ENCODE peak calls at places on chromosome 7, in eight cellular contexts. One of them, this sample, is unnamed.

GRCh38 chr7:142508251-142508650 is 241.0 kb upstream of the PRSS1 start:
- DNase-seq in cardiac muscle cell: no peak
- DNase-seq in SHP77: no peak
- DNase-seq in NAMALWA: no peak
- DNase-seq in T-cell: no peak
- DNase-seq in EH: no peak
- DNase-seq in posterior vena cava: no peak
- DNase-seq in Calu3: peak
- DNase-seq in this sample: no peak

GRCh38 chr7:151876899-151877777 is at the start of gene PRKAG2:
- DNase-seq in cardiac muscle cell: peak
- DNase-seq in SHP77: no peak
- DNase-seq in NAMALWA: no peak
- DNase-seq in T-cell: peak
- DNase-seq in EH: peak
- DNase-seq in posterior vena cava: peak
- DNase-seq in Calu3: peak
- DNase-seq in this sample: peak

GRCh38 chr7:116616555-116617059 is 55.4 kb upstream of the MET start:
- DNase-seq in cardiac muscle cell: no peak
- DNase-seq in SHP77: no peak
- DNase-seq in NAMALWA: no peak
- DNase-seq in T-cell: no peak
- DNase-seq in EH: peak
- DNase-seq in posterior vena cava: no peak
- DNase-seq in Calu3: no peak
- DNase-seq in this sample: no peak

GRCh38 chr7:91083855-91084644 is 180.2 kb upstream of the FZD1 start:
- DNase-seq in cardiac muscle cell: no peak
- DNase-seq in SHP77: no peak
- DNase-seq in NAMALWA: no peak
- DNase-seq in T-cell: no peak
- DNase-seq in EH: peak
- DNase-seq in posterior vena cava: no peak
- DNase-seq in Calu3: no peak
- DNase-seq in this sample: no peak

GRCh38 chr7:32536585-32536984 is 41.3 kb downstream of the AVL9 start:
- DNase-seq in cardiac muscle cell: no peak
- DNase-seq in SHP77: no peak
- DNase-seq in NAMALWA: no peak
- DNase-seq in T-cell: no peak
- DNase-seq in EH: peak
- DNase-seq in posterior vena cava: no peak
- DNase-seq in Calu3: peak
- DNase-seq in this sample: no peak

GRCh38 chr7:75596727-75597614 is 104.9 kb downstream of the SPDYE5 start:
- DNase-seq in cardiac muscle cell: no peak
- DNase-seq in SHP77: no peak
- DNase-seq in NAMALWA: no peak
- DNase-seq in T-cell: no peak
- DNase-seq in EH: peak
- DNase-seq in posterior vena cava: no peak
- DNase-seq in Calu3: peak
- DNase-seq in this sample: peak

GRCh38 chr7:45885264-45885882 is 2.9 kb upstream of the IGFBP1 start:
- DNase-seq in cardiac muscle cell: no peak
- DNase-seq in SHP77: peak
- DNase-seq in NAMALWA: no peak
- DNase-seq in T-cell: no peak
- DNase-seq in EH: peak
- DNase-seq in posterior vena cava: no peak
- DNase-seq in Calu3: peak
- DNase-seq in this sample: no peak

GRCh38 chr7:143495806-143496672 is 18.4 kb downstream of the TAS2R41 start:
- DNase-seq in cardiac muscle cell: no peak
- DNase-seq in SHP77: no peak
- DNase-seq in NAMALWA: no peak
- DNase-seq in T-cell: no peak
- DNase-seq in EH: no peak
- DNase-seq in posterior vena cava: no peak
- DNase-seq in Calu3: no peak
- DNase-seq in this sample: no peak

GRCh38 chr7:159031135-159031701 is 113.4 kb downstream of the VIPR2 start:
- DNase-seq in cardiac muscle cell: no peak
- DNase-seq in SHP77: no peak
- DNase-seq in NAMALWA: no peak
- DNase-seq in T-cell: no peak
- DNase-seq in EH: no peak
- DNase-seq in posterior vena cava: peak
- DNase-seq in Calu3: no peak
- DNase-seq in this sample: no peak

GRCh38 chr7:102927303-102927933 is 14.6 kb downstream of the LRRC17 start:
- DNase-seq in cardiac muscle cell: no peak
- DNase-seq in SHP77: no peak
- DNase-seq in NAMALWA: no peak
- DNase-seq in T-cell: no peak
- DNase-seq in EH: peak
- DNase-seq in posterior vena cava: no peak
- DNase-seq in Calu3: no peak
- DNase-seq in this sample: no peak

GRCh38 chr7:81761821-81762220 is 8.0 kb downstream of the HGF start:
- DNase-seq in cardiac muscle cell: no peak
- DNase-seq in SHP77: no peak
- DNase-seq in NAMALWA: no peak
- DNase-seq in T-cell: no peak
- DNase-seq in EH: no peak
- DNase-seq in posterior vena cava: no peak
- DNase-seq in Calu3: no peak
- DNase-seq in this sample: no peak

GRCh38 chr7:47714669-47715607 is 133.0 kb upstream of the TNS3 start:
- DNase-seq in cardiac muscle cell: no peak
- DNase-seq in SHP77: no peak
- DNase-seq in NAMALWA: peak
- DNase-seq in T-cell: no peak
- DNase-seq in EH: no peak
- DNase-seq in posterior vena cava: no peak
- DNase-seq in Calu3: no peak
- DNase-seq in this sample: no peak

GRCh38 chr7:101099969-101100781 is 14.9 kb downstream of the TRIM56 start:
- DNase-seq in cardiac muscle cell: peak
- DNase-seq in SHP77: peak
- DNase-seq in NAMALWA: no peak
- DNase-seq in T-cell: no peak
- DNase-seq in EH: peak
- DNase-seq in posterior vena cava: peak
- DNase-seq in Calu3: peak
- DNase-seq in this sample: peak